ENCODE peak calls at places on chromosomes 2 and 18, in eight cellular contexts. D is hepatocyte; V is lower lobe of right lung; Z is GM23248; I is left ventricle myocardium inferior; L is CD8-positive, alpha-beta T cell; H is left lung; O is heart left ventricle. S is an unnamed sample. For H3K36me3, the result is how much of the 10 kb centered on the place peaks cover.

GRCh38 chr2:119888673-119889072 is 124.2 kb upstream of the EPB41L5 start:
- DNase-seq in D (no peak), V (no peak), Z (peak), I (no peak), L (no peak), H (no peak), O (no peak), S (no peak)

GRCh38 chr2:109715302-109715937 is 78.7 kb upstream of the RGPD5 start:
- DNase-seq in D (peak), V (no peak), Z (peak), I (no peak), L (no peak), H (no peak), O (no peak), S (no peak)

GRCh38 chr18:36544036-36544725 is 246.7 kb downstream of the FHOD3 start:
- DNase-seq in D (no peak), V (no peak), Z (no peak), I (no peak), L (no peak), H (no peak), O (peak), S (no peak)

GRCh38 chr2:240425236-240425615 is 10.2 kb upstream of the GPC1 start:
- DNase-seq in D (no peak), V (no peak), Z (no peak), I (no peak), L (no peak), H (no peak), O (no peak), S (no peak)

GRCh38 chr2:207472343-207473202 is 57.2 kb upstream of the CREB1 start:
- DNase-seq in D (no peak), V (no peak), Z (peak), I (no peak), L (no peak), H (no peak), O (no peak), S (no peak)

GRCh38 chr18:48183613-48184012 is 225.6 kb downstream of the ZBTB7C start:
- DNase-seq in D (no peak), V (no peak), Z (peak), I (no peak), L (no peak), H (no peak), O (no peak), S (no peak)

GRCh38 chr2:191544511-191545062 is 133.3 kb upstream of the NABP1 start:
- DNase-seq in D (no peak), V (no peak), Z (no peak), I (no peak), L (no peak), H (no peak), O (no peak), S (no peak)

GRCh38 chr2:169229590-169229989 is 132.7 kb downstream of the LRP2 start:
- DNase-seq in D (no peak), V (no peak), Z (no peak), I (no peak), L (no peak), H (no peak), O (no peak), S (no peak)

GRCh38 chr2:205699554-205700289 is 17.4 kb downstream of the NRP2 start:
- DNase-seq in D (no peak), V (no peak), Z (no peak), I (no peak), L (no peak), H (no peak), O (no peak), S (no peak)

GRCh38 chr18:76553715-76554603 is 58.9 kb upstream of the ZNF516 start:
- DNase-seq in D (peak), V (no peak), Z (peak), I (no peak), L (no peak), H (no peak), O (no peak), S (no peak)

GRCh38 chr2:2757764-2758163 is 426.7 kb upstream of the MYT1L start:
- DNase-seq in D (no peak), V (no peak), Z (no peak), I (no peak), L (no peak), H (no peak), O (no peak), S (no peak)

GRCh38 chr2:190551928-190552327 is 17.4 kb upstream of the NEMP2 start:
- DNase-seq in D (no peak), V (peak), Z (no peak), I (no peak), L (peak), H (peak), O (no peak), S (no peak)

GRCh38 chr2:127183771-127184170 is 36.3 kb downstream of the CYP27C1 start:
- DNase-seq in D (no peak), V (no peak), Z (no peak), I (no peak), L (no peak), H (no peak), O (no peak), S (no peak)

GRCh38 chr2:78293768-78294167 is 731.7 kb upstream of the REG3G start:
- DNase-seq in D (no peak), V (no peak), Z (no peak), I (no peak), L (no peak), H (no peak), O (no peak), S (no peak)

GRCh38 chr2:118224144-118224887 is 136.0 kb downstream of the INSIG2 start:
- DNase-seq in D (peak), V (peak), Z (peak), I (peak), L (no peak), H (no peak), O (peak), S (no peak)

GRCh38 chr2:17869128-17869527 is 9.3 kb upstream of the KCNS3 start:
- DNase-seq in D (no peak), V (no peak), Z (peak), I (no peak), L (no peak), H (no peak), O (no peak), S (no peak)

GRCh38 chr2:60873381-60873780 is 8.0 kb upstream of the REL start:
- DNase-seq in D (no peak), V (no peak), Z (no peak), I (no peak), L (no peak), H (no peak), O (no peak), S (no peak)

GRCh38 chr2:96437512-96437911 is 67.6 kb downstream of the NEURL3 start:
- DNase-seq in D (no peak), V (no peak), Z (no peak), I (no peak), L (no peak), H (no peak), O (no peak), S (no peak)

GRCh38 chr2:38740851-38741541 is 10.2 kb downstream of the SRSF7 start:
- DNase-seq in D (peak), V (no peak), Z (peak), I (no peak), L (no peak), H (no peak), O (no peak), S (no peak)

GRCh38 chr2:48448274-48449061 is 81.5 kb upstream of the STON1 start:
- DNase-seq in D (no peak), V (no peak), Z (peak), I (no peak), L (no peak), H (no peak), O (no peak), S (no peak)

GRCh38 chr2:37649518-37649917 is 21.9 kb downstream of the CDC42EP3 start:
- DNase-seq in D (no peak), V (peak), Z (no peak), I (no peak), L (no peak), H (no peak), O (no peak), S (no peak)

GRCh38 chr2:42928692-42929576 is 136.6 kb upstream of the HAAO start:
- DNase-seq in D (peak), V (no peak), Z (peak), I (no peak), L (no peak), H (no peak), O (peak), S (no peak)

GRCh38 chr2:69985684-69986083 is 24.3 kb upstream of the ASPRV1 start:
- DNase-seq in D (no peak), V (peak), Z (no peak), I (peak), L (no peak), H (peak), O (no peak), S (no peak)

GRCh38 chr2:142131016-142131714 is at the start of gene LRP1B:
- DNase-seq in D (peak), V (no peak), Z (peak), I (no peak), L (no peak), H (no peak), O (no peak), S (no peak)

GRCh38 chr2:220198911-220199310 is 571.5 kb downstream of the SLC4A3 start:
- DNase-seq in D (no peak), V (no peak), Z (peak), I (no peak), L (no peak), H (no peak), O (no peak), S (no peak)

GRCh38 chr2:68258854-68259253 is 6.5 kb upstream of the PPP3R1 start:
- DNase-seq in D (no peak), V (no peak), Z (peak), I (no peak), L (no peak), H (no peak), O (no peak), S (no peak)

GRCh38 chr2:3399403-3399802 is 19.9 kb downstream of the TRAPPC12 start:
- DNase-seq in D (no peak), V (no peak), Z (no peak), I (no peak), L (no peak), H (no peak), O (no peak), S (no peak)

GRCh38 chr2:29228276-29228675 is 113.1 kb downstream of the CLIP4 start:
- DNase-seq in D (no peak), V (no peak), Z (peak), I (no peak), L (no peak), H (no peak), O (no peak), S (no peak)

GRCh38 chr2:75609937-75610508 is 36.6 kb upstream of the MRPL19 start:
- DNase-seq in D (no peak), V (no peak), Z (peak), I (no peak), L (no peak), H (no peak), O (no peak), S (no peak)

GRCh38 chr18:62550746-62551145 is 27.9 kb downstream of the ZCCHC2 start:
- DNase-seq in D (no peak), V (no peak), Z (no peak), I (no peak), L (no peak), H (no peak), O (no peak), S (no peak)

GRCh38 chr2:55088400-55088799 is 38.1 kb upstream of the RTN4 start:
- DNase-seq in D (no peak), V (no peak), Z (no peak), I (no peak), L (no peak), H (no peak), O (no peak), S (no peak)

GRCh38 chr2:122491011-122491410 is 735.6 kb downstream of the TSN start:
- DNase-seq in D (no peak), V (no peak), Z (no peak), I (no peak), L (no peak), H (no peak), O (no peak), S (no peak)

GRCh38 chr2:132567682-132568081 is 102.3 kb downstream of the LYPD1 start:
- DNase-seq in D (no peak), V (no peak), Z (no peak), I (no peak), L (no peak), H (no peak), O (no peak), S (no peak)

GRCh38 chr2:220684099-220684498 is 888.0 kb downstream of the EPHA4 start:
- DNase-seq in D (no peak), V (no peak), Z (no peak), I (no peak), L (no peak), H (no peak), O (no peak), S (no peak)

GRCh38 chr18:10003866-10004265 is 90.0 kb downstream of the VAPA start:
- DNase-seq in D (no peak), V (no peak), Z (no peak), I (no peak), L (no peak), H (no peak), O (no peak), S (no peak)

GRCh38 chr2:11748018-11748860 is 1.8 kb downstream of the LPIN1 start:
- DNase-seq in D (no peak), V (no peak), Z (no peak), I (no peak), L (no peak), H (no peak), O (no peak), S (no peak)

GRCh38 chr18:730692-731091 is 18.3 kb upstream of the ENOSF1 start:
- DNase-seq in D (no peak), V (no peak), Z (peak), I (no peak), L (no peak), H (no peak), O (no peak), S (no peak)

GRCh38 chr2:11127791-11128190 is 27.5 kb upstream of the SLC66A3 start:
- DNase-seq in D (no peak), V (no peak), Z (no peak), I (no peak), L (no peak), H (no peak), O (no peak), S (no peak)

GRCh38 chr18:64444819-64445218 is 295.9 kb upstream of the LINC00305 start:
- DNase-seq in D (no peak), V (no peak), Z (no peak), I (no peak), L (no peak), H (no peak), O (no peak), S (no peak)

GRCh38 chr2:63861220-63861822 is 19.6 kb downstream of the UGP2 start:
- DNase-seq in D (peak), V (no peak), Z (peak), I (no peak), L (peak), H (no peak), O (no peak), S (peak)
- H3K4me3 ChIP-seq in D (no peak), V (no peak), Z (no peak), I (no peak), L (no peak), H (no peak), O (no peak), S (no peak)

GRCh38 chr2:151465771-151466170 is 56.1 kb downstream of the RIF1 start:
- DNase-seq in D (no peak), V (no peak), Z (no peak), I (no peak), L (no peak), H (no peak), O (no peak), S (no peak)
- H3K36me3 ChIP-seq in D (under half), V (half or more), Z (half or more), I (half or more), L (under half), H (half or more), O (half or more), S (half or more)

GRCh38 chr2:236715511-236715961 is 145.9 kb downstream of the ACKR3 start:
- DNase-seq in D (peak), V (no peak), Z (peak), I (no peak), L (no peak), H (no peak), O (no peak), S (no peak)
- H3K4me3 ChIP-seq in D (no peak), V (no peak), Z (no peak), I (no peak), L (no peak), H (no peak), O (no peak), S (no peak)

GRCh38 chr2:239361311-239361642 is 39.5 kb downstream of the HDAC4 start:
- DNase-seq in D (no peak), V (no peak), Z (peak), I (no peak), L (no peak), H (no peak), O (no peak), S (no peak)

GRCh38 chr2:239360008-239360407 is 40.8 kb downstream of the HDAC4 start:
- DNase-seq in D (no peak), V (peak), Z (no peak), I (no peak), L (no peak), H (no peak), O (no peak), S (no peak)

GRCh38 chr2:239359194-239359912 is 41.5 kb downstream of the HDAC4 start:
- DNase-seq in D (no peak), V (no peak), Z (peak), I (no peak), L (no peak), H (no peak), O (no peak), S (no peak)

GRCh38 chr2:239362497-239362896 is 38.3 kb downstream of the HDAC4 start:
- DNase-seq in D (no peak), V (no peak), Z (no peak), I (no peak), L (no peak), H (no peak), O (no peak), S (no peak)

GRCh38 chr2:239360421-239361310 is 40.2 kb downstream of the HDAC4 start:
- DNase-seq in D (peak), V (no peak), Z (no peak), I (no peak), L (no peak), H (no peak), O (no peak), S (no peak)
- H3K36me3 ChIP-seq in D (under half), V (under half), Z (under half), I (under half), L (under half), H (under half), O (under half), S (under half)

GRCh38 chr2:8935984-8936383 is 67.5 kb downstream of the MBOAT2 start:
- DNase-seq in D (no peak), V (no peak), Z (no peak), I (no peak), L (no peak), H (no peak), O (no peak), S (no peak)

GRCh38 chr2:8939486-8940114 is 63.9 kb downstream of the MBOAT2 start:
- DNase-seq in D (no peak), V (no peak), Z (no peak), I (no peak), L (no peak), H (no peak), O (no peak), S (no peak)

GRCh38 chr2:8932702-8933101 is 70.8 kb downstream of the MBOAT2 start:
- DNase-seq in D (no peak), V (no peak), Z (no peak), I (no peak), L (no peak), H (no peak), O (no peak), S (no peak)

GRCh38 chr2:8934338-8934737 is 69.1 kb downstream of the MBOAT2 start:
- DNase-seq in D (no peak), V (no peak), Z (no peak), I (no peak), L (no peak), H (no peak), O (no peak), S (no peak)

GRCh38 chr2:8938384-8938783 is 65.1 kb downstream of the MBOAT2 start:
- DNase-seq in D (no peak), V (no peak), Z (no peak), I (no peak), L (no peak), H (no peak), O (no peak), S (no peak)
- H3K4me3 ChIP-seq in D (no peak), V (no peak), Z (no peak), I (no peak), L (no peak), H (no peak), O (no peak), S (no peak)

GRCh38 chr2:215431290-215431689 is 4.6 kb downstream of the FN1 start:
- DNase-seq in D (no peak), V (no peak), Z (peak), I (no peak), L (no peak), H (no peak), O (no peak), S (no peak)

GRCh38 chr2:215430528-215431187 is 5.2 kb downstream of the FN1 start:
- DNase-seq in D (no peak), V (no peak), Z (peak), I (no peak), L (no peak), H (no peak), O (no peak), S (no peak)

GRCh38 chr2:215428060-215428910 is 7.6 kb downstream of the FN1 start:
- DNase-seq in D (no peak), V (no peak), Z (peak), I (no peak), L (no peak), H (no peak), O (no peak), S (no peak)

GRCh38 chr2:215427585-215427984 is 8.3 kb downstream of the FN1 start:
- DNase-seq in D (no peak), V (no peak), Z (peak), I (no peak), L (no peak), H (no peak), O (no peak), S (no peak)

GRCh38 chr2:215429424-215429823 is 6.4 kb downstream of the FN1 start:
- DNase-seq in D (no peak), V (no peak), Z (peak), I (no peak), L (no peak), H (no peak), O (no peak), S (no peak)
- H3K36me3 ChIP-seq in D (under half), V (under half), Z (half or more), I (half or more), L (under half), H (under half), O (half or more), S (under half)

GRCh38 chr2:229612395-229612971 is 101.9 kb downstream of the DNER start:
- DNase-seq in D (no peak), V (no peak), Z (no peak), I (no peak), L (no peak), H (no peak), O (no peak), S (no peak)

GRCh38 chr2:229611360-229611759 is 103.0 kb downstream of the DNER start:
- DNase-seq in D (no peak), V (no peak), Z (no peak), I (no peak), L (no peak), H (no peak), O (no peak), S (no peak)

GRCh38 chr2:229610871-229611270 is 103.5 kb downstream of the DNER start:
- DNase-seq in D (no peak), V (no peak), Z (no peak), I (no peak), L (no peak), H (no peak), O (no peak), S (no peak)

GRCh38 chr2:229610359-229610758 is 104.0 kb downstream of the DNER start:
- DNase-seq in D (no peak), V (no peak), Z (no peak), I (no peak), L (no peak), H (no peak), O (no peak), S (no peak)
- H3K4me3 ChIP-seq in D (no peak), V (no peak), Z (no peak), I (no peak), L (no peak), H (no peak), O (no peak), S (no peak)

GRCh38 chr2:1647417-1648240 is 96.7 kb downstream of the PXDN start:
- DNase-seq in D (no peak), V (no peak), Z (no peak), I (no peak), L (no peak), H (peak), O (no peak), S (no peak)
- H3K36me3 ChIP-seq in D (under half), V (under half), Z (under half), I (under half), L (under half), H (under half), O (half or more), S (under half)

S was measured in effector memory CD4-positive, alpha-beta T cell.